ENCODE peak calls at places on chromosomes 13 and 19, in six cellular contexts. V is IMR-90, A is heart right ventricle, K is cardiac muscle cell, N is fibroblast of lung, H is H9. S is an unnamed sample.

GRCh38 chr19:54638683-54639082 is 8.4 kb downstream of the LILRB1 start:
- DNase-seq in V (no peak), A (no peak), K (no peak), N (no peak), H (no peak), S (no peak)

GRCh38 chr19:35596366-35596999 is 10.5 kb downstream of the PMIS2 start:
- DNase-seq in V (no peak), A (no peak), K (peak; percentile 10), N (no peak), H (no peak), S (no peak)

GRCh38 chr13:79231887-79232286 is 174.2 kb downstream of the RBM26 start:
- DNase-seq in V (no peak), A (no peak), K (no peak), N (no peak), H (no peak), S (no peak)

GRCh38 chr13:50908371-50908770 is 1.2 kb upstream of the RNASEH2B start:
- DNase-seq in V (no peak), A (no peak), K (no peak), N (no peak), H (no peak), S (no peak)

GRCh38 chr19:15400521-15401396 is 18.0 kb downstream of the AKAP8L start:
- DNase-seq in V (no peak), A (no peak), K (no peak), N (no peak), H (no peak), S (no peak)

GRCh38 chr19:13689050-13689449 is 75.3 kb upstream of the MRI1 start:
- DNase-seq in V (peak; percentile 15), A (no peak), K (peak; percentile 41), N (peak; percentile 23), H (peak; percentile 54), S (peak; percentile 10)

GRCh38 chr13:33311040-33311439 is 25.5 kb upstream of the STARD13 start:
- DNase-seq in V (no peak), A (no peak), K (no peak), N (no peak), H (no peak), S (no peak)

GRCh38 chr13:96279904-96280303 is 190.0 kb downstream of the HS6ST3 start:
- DNase-seq in V (no peak), A (no peak), K (no peak), N (no peak), H (no peak), S (no peak)

GRCh38 chr19:47239610-47240296 is 8.8 kb upstream of the BBC3 start:
- DNase-seq in V (peak; percentile 47), A (peak; percentile 40), K (peak; percentile 65), N (peak; percentile 37), H (peak; percentile 78), S (no peak)

GRCh38 chr13:56528040-56528760 is 612.5 kb upstream of the PRR20A start:
- DNase-seq in V (no peak), A (no peak), K (no peak), N (no peak), H (no peak), S (no peak)

GRCh38 chr19:54430306-54431254 is 15.3 kb downstream of the TTYH1 start:
- DNase-seq in V (no peak), A (peak; percentile 72), K (peak; percentile 51), N (peak; percentile 28), H (peak; percentile 85), S (peak; percentile 25)

GRCh38 chr19:41860419-41861097 is 503 bp downstream of the RPS19 start:
- DNase-seq in V (no peak), A (no peak), K (peak; percentile 31), N (peak; percentile 40), H (no peak), S (no peak)

GRCh38 chr19:51018745-51019543 is 565 bp downstream of the KLK10 start:
- DNase-seq in V (no peak), A (peak; percentile 39), K (peak; percentile 21), N (no peak), H (peak; percentile 59), S (no peak)

GRCh38 chr19:6221878-6222746 is 57.7 kb downstream of the MLLT1 start:
- DNase-seq in V (no peak), A (no peak), K (no peak), N (no peak), H (no peak), S (no peak)

GRCh38 chr13:110875243-110875642 is 39.6 kb downstream of the ANKRD10 start:
- DNase-seq in V (no peak), A (no peak), K (no peak), N (no peak), H (no peak), S (no peak)

GRCh38 chr13:113361406-113361805 is 2.5 kb downstream of the GRTP1 start:
- DNase-seq in V (no peak), A (no peak), K (no peak), N (no peak), H (no peak), S (no peak)

GRCh38 chr19:27891411-27891810 is 1321.5 kb downstream of the UQCRFS1 start:
- DNase-seq in V (no peak), A (no peak), K (no peak), N (no peak), H (no peak), S (no peak)

GRCh38 chr13:87942204-87942603 is 271.0 kb downstream of the SLITRK5 start:
- DNase-seq in V (no peak), A (no peak), K (no peak), N (peak; percentile 6), H (no peak), S (no peak)

GRCh38 chr13:113531041-113531873 is 40.7 kb upstream of the DCUN1D2 start:
- DNase-seq in V (no peak), A (no peak), K (no peak), N (no peak), H (peak; percentile 22), S (no peak)

GRCh38 chr19:48560095-48560530 is 8.1 kb downstream of the SULT2B1 start:
- DNase-seq in V (no peak), A (no peak), K (no peak), N (no peak), H (peak; percentile 44), S (no peak)

GRCh38 chr19:39408392-39409206 is 2.0 kb downstream of the ZFP36 start:
- DNase-seq in V (peak; percentile 52), A (no peak), K (peak; percentile 67), N (peak; percentile 70), H (no peak), S (no peak)

GRCh38 chr13:75507027-75508001 is 25.3 kb upstream of the TBC1D4 start:
- DNase-seq in V (no peak), A (no peak), K (no peak), N (no peak), H (no peak), S (no peak)

GRCh38 chr19:996051-996838 is 4.0 kb upstream of the GRIN3B start:
- DNase-seq in V (peak; percentile 53), A (no peak), K (peak; percentile 61), N (peak; percentile 57), H (no peak), S (peak; percentile 45)

GRCh38 chr13:21436582-21436981 is 22.5 kb downstream of the ZDHHC20 start:
- DNase-seq in V (no peak), A (no peak), K (no peak), N (no peak), H (no peak), S (no peak)
- H3K27ac ChIP-seq in V (no peak overlapping the region), A (peak overlapping the region; percentile 76), K (no peak overlapping the region), N (no peak overlapping the region), H (no peak overlapping the region), S (no peak overlapping the region)

GRCh38 chr13:60583911-60584753 is 187.1 kb downstream of the TDRD3 start:
- DNase-seq in V (peak; percentile 73), A (no peak), K (peak; percentile 80), N (peak; percentile 58), H (peak; percentile 93), S (peak; percentile 91)
- H3K27ac ChIP-seq in V (no peak overlapping the region), A (no peak overlapping the region), K (no peak overlapping the region), N (peak overlapping the region; percentile 72), H (peak overlapping the region; percentile 76), S (peak overlapping the region; percentile 66)

GRCh38 chr19:32676186-32676894 is 692 bp downstream of the RGS9BP start:
- DNase-seq in V (no peak), A (peak; percentile 30), K (no peak), N (no peak), H (peak; percentile 50), S (no peak)

GRCh38 chr19:32676895-32677359 is 1.3 kb downstream of the RGS9BP start:
- DNase-seq in V (no peak), A (peak; percentile 21), K (no peak), N (no peak), H (no peak), S (no peak)

GRCh38 chr19:32674959-32675719 is at the start of gene ANKRD27:
- DNase-seq in V (peak; percentile 96), A (peak; percentile 99), K (peak; percentile 98), N (peak; percentile 97), H (peak; percentile 97), S (peak; percentile 96)

GRCh38 chr19:32675720-32676185 is at the start of gene RGS9BP:
- DNase-seq in V (peak; percentile 59), A (peak; percentile 90), K (peak; percentile 77), N (peak; percentile 72), H (peak; percentile 66), S (peak; percentile 39)

DNA sequence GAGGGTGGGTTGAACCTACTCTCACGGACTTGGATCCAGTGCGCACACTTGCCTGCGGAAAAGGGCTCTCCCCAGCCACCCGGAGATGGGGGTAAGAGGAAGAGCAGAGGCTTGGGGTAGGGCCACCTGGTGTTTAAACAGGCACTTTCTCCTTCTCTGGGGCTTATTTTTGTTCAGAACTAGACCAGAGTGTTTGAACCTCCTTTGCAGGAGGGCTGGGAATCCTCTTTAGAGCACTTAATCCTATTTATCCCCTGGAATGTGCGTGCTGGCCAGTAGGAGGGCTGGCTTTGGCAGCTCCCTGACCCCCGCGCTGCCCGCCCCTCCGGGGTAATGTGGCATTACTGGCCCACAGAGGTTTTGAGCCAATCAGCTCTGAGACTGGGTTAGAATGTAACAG is 2.0 kb downstream of the RGS9BP start:
- DNase-seq in V (no peak), A (no peak), K (no peak), N (no peak), H (peak; percentile 50), S (no peak)
- H3K27ac ChIP-seq in V (no peak overlapping the region), A (peak overlapping the region; percentile 33), K (peak overlapping the region; percentile 34), N (no peak overlapping the region), H (no peak overlapping the region), S (no peak overlapping the region)

DNA sequence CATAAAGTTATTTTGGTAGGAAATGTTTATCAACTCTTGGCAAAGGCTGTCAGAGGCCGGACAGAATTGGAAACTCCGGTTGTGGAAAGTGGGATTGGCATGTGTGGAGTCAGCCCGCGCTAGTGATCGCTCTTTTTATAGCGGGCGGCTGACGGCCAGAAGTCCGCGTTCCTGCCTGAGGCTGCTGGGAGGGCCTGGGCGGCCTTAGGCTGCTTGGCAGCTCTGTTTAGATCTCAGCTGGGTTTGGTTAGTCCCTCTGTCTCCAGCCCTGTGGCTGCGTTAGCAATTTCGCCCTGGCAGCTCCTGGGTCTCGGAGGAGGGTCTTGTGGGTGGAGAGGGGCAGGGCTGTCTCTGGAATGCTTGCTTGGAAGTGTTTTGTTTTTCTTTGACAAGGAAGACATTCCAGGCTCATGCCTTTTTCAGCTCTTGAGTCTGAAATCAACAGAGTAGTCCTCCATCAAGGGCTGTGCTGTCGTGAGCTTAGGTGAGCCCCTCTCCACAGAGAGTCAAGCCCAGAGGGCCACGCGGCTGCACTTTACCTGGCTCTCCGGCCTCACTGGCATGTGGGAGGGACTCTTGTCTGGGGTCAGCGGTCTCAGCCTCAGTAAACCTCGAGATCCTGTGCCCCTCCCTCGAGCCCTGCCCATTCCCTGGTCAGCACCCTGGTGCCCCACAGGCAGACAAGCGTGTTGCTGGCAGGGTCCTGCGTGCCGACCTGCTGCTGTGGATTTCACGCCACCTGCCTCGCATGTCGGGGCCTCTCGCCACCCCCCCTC is 22.5 kb downstream of the DOT1L start:
- DNase-seq in V (peak; percentile 95), A (peak; percentile 85), K (peak; percentile 98), N (peak; percentile 96), H (no peak), S (peak; percentile 85)
- H3K27ac ChIP-seq in V (peak overlapping the region; percentile 69), A (peak overlapping the region; percentile 86), K (peak overlapping the region; percentile 95), N (peak overlapping the region; percentile 75), H (no peak overlapping the region), S (peak overlapping the region; percentile 24)